ENCODE peak calls at places on chromosomes 7 and 10, in nine cellular contexts. E is IMR-90, B is Karpas-422, R is mammary epithelial cell, M is astrocyte, F is endothelial cell of umbilical vein, T is H1, J is A549, N is neural progenitor cell. K is an unnamed sample.

GRCh38 chr7:143318661-143319060 is 2.8 kb downstream of the CLCN1 start:
- DNase-seq in J (no peak), N (no peak), F (no peak), M (no peak), T (no peak), B (no peak), R (peak), E (peak), K (no peak)

GRCh38 chr7:43265139-43265538 is 152.7 kb downstream of the HECW1 start:
- DNase-seq in B (no peak), N (no peak), F (no peak), T (no peak), R (no peak), M (no peak), E (no peak), J (no peak), K (no peak)

GRCh38 chr7:120988591-120989299 is at the start of gene CPED1:
- DNase-seq in N (peak), J (peak), R (peak), T (no peak), F (peak), B (peak), E (peak), M (peak), K (peak)

GRCh38 chr10:90598513-90598912 is 259.3 kb downstream of the HTR7 start:
- DNase-seq in B (no peak), M (no peak), R (no peak), N (no peak), T (no peak), E (no peak), J (no peak), F (no peak), K (no peak)

GRCh38 chr10:43256531-43257209 is 10.2 kb downstream of the RASGEF1A start:
- DNase-seq in R (no peak), F (no peak), B (no peak), N (no peak), E (no peak), J (no peak), M (no peak), T (no peak), K (no peak)

GRCh38 chr10:8017276-8017675 is 37.2 kb upstream of the GATA3 start:
- DNase-seq in R (no peak), F (no peak), E (peak), B (no peak), T (no peak), M (peak), N (no peak), J (no peak), K (no peak)

GRCh38 chr7:101511965-101512364 is 117.1 kb downstream of the MYL10 start:
- DNase-seq in J (no peak), B (no peak), E (no peak), F (no peak), R (no peak), M (no peak), N (no peak), T (no peak), K (no peak)

GRCh38 chr10:27155073-27155754 is at the start of gene MASTL:
- DNase-seq in R (peak), N (peak), M (peak), E (peak), J (peak), T (peak), B (peak), F (peak), K (peak)

GRCh38 chr7:1054438-1055083 is 10.2 kb downstream of the GPR146 start:
- DNase-seq in E (no peak), B (no peak), T (no peak), R (no peak), J (no peak), F (peak), M (no peak), N (peak), K (no peak)

DNA sequence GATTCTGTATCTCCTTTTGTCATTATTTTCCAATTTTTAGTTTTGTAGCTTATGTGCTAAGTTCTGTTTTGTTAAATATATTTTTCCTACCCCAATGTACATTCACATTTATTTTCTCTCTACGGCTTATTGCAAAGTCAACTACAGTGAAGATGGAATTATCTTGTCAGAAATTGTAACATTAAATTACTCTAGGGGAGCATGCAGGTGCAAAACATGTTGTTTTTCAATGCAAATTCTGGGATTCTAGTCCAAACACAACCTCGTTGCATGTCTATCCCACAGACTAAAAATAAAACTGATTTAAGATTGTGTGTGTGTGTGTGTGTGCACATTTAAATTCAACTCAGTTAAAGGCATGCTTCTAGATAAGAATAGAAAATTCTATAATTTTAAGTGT is 529.1 kb upstream of the POM121L12 start:
- DNase-seq in E (no peak), N (no peak), J (no peak), M (no peak), B (no peak), R (no peak), F (no peak), T (no peak), K (no peak)
- H3K4me2 ChIP-seq in E (no peak), N (no peak), J (no peak), M (no peak), B (no peak), R (no peak), F (no peak), T (no peak), K (no peak)

DNA sequence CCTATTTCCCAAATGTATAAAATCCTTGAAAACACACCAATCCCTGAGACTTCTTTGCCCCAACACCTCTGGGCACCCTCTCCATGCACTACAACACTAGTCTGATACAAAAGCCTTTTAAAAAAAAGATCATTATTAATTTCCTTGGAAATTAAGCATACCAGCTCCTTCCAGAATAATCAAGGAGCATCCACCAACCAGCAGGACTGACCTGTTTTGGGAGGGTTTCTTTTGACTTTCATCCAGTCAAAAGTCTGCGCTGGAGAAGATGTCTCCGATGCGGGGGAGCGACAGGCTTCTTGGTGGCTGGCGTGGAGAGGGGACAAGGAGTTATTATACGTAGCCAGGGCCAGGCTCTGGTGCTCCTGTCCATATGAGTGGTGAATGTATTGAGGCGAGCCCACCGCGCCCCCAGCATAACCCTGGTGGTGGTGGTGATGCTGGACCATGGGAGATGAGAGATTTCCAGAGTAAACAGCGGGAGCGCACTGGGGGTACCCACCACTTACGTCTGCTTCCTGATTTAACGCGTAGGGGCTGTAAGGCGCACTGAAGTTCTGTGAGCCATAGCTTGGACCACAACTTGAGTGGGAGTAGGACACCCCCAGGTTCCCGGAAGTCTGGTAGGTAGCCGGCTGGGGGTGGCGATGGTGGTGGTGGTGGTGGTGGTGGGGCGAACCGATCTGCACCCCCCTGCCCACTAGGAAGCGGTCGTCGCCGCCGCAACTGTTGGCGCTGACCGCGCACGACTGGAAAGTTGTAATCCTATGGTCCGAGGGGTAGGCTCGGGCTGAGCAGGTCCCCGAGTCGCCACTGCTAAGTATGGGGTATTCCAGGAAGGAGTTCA is 527 bp downstream of the HOXA1 start:
- DNase-seq in N (peak), F (no peak), E (peak), T (no peak), R (peak), J (no peak), M (peak), B (peak), K (no peak)
- H3K27ac ChIP-seq in N (no peak), F (peak), E (peak), T (no peak), R (peak), J (peak), M (no peak), B (no peak), K (no peak)

DNA sequence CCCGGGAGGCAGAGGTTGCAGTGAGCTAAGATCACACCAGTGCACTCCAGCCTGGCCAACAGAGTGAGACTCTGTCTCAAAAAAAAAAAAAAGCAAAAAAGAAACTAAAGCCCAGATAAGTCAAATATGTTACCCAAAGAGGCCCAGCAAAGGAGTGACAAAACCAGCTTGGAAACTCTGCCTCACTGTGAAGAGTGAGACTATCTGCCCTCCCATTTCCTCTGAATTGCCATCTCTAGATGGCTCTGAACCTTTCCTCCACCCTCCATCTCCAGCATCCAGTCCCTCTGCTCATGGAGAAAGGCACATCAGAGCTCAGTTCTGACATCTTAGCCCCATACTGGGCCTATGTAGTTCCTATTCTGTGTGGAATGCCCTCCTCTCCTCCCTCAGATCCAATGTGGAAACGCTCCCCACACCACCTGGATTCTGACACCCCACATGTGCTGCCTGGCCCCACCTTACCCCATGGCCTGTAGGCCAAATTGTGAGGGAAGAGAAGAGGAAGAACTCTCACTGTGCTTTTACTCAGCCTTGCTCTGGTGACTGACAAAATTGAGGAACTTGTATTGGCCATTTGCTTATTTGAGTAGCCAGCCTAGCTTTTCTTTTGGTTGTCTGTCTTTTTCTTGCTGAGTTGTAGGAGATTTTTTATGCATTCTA is 18.0 kb upstream of the NUDCD3 start:
- DNase-seq in E (no peak), J (no peak), M (no peak), F (no peak), B (peak), R (no peak), T (no peak), N (no peak), K (no peak)
- H3K4me2 ChIP-seq in E (no peak), J (no peak), M (no peak), F (no peak), B (no peak), R (no peak), T (no peak), N (no peak), K (no peak)

DNA sequence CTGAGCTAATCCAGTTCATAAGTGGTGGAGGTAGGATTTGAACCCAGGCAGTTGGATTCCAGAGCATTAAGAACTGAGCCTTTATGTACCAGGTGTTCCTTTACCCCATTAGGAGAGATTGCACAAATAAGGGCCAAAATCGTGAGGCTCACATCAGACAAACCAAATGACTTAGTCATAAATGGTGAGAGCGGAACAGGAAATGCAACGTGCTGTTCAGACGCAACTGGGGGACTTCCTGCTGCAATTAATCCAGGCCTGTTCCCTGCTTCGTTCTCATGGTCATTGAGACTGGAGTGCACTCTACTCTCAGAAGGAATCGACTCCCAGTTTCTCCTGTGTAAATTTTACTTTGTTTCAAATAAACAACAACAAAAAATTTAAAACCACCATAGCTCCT is 115.5 kb upstream of the BMPER start:
- DNase-seq in R (no peak), F (peak), T (no peak), J (no peak), B (no peak), M (peak), E (peak), N (no peak), K (no peak)
- H3K27ac ChIP-seq in R (no peak), F (peak), T (no peak), J (no peak), B (no peak), M (no peak), E (no peak), N (no peak), K (no peak)

K was measured in PC-3.